ENCODE peak calls at places on chromosomes 13 and 19, in nine cellular contexts. J is AG09309, C is astrocyte, O is omental fat pad, E is A549, R is stomach, M is lower leg skin, H is left ventricle myocardium inferior, L is Peyer's patch. F is an unnamed sample.

GRCh38 chr13:85373322-85373721 is 425.9 kb downstream of the SLITRK6 start:
- DNase-seq in C (no peak), J (no peak), O (no peak), L (no peak), H (no peak), M (no peak), E (no peak), R (no peak), F (no peak)

GRCh38 chr13:112972867-112973576 is 4.0 kb downstream of the MCF2L start:
- DNase-seq in M (no peak), H (peak), L (no peak), E (no peak), R (peak), C (no peak), J (no peak), O (no peak), F (no peak)

GRCh38 chr13:107254392-107254791 is 686.5 kb upstream of the ARGLU1 start:
- DNase-seq in L (no peak), H (no peak), J (no peak), E (no peak), R (no peak), O (no peak), C (no peak), M (no peak), F (no peak)

GRCh38 chr19:41908724-41909464 is 19.4 kb downstream of the ERFL start:
- DNase-seq in O (no peak), C (no peak), H (no peak), J (no peak), M (no peak), E (no peak), L (no peak), R (no peak), F (no peak)

GRCh38 chr19:1513492-1514294 is 874 bp upstream of the ADAMTSL5 start:
- DNase-seq in O (no peak), E (peak), H (peak), R (peak), M (no peak), J (no peak), C (no peak), L (peak), F (peak)

GRCh38 chr13:45807520-45808099 is 43.9 kb downstream of the SIAH3 start:
- DNase-seq in L (peak), M (no peak), O (no peak), J (peak), H (no peak), R (peak), E (peak), C (peak), F (peak)

GRCh38 chr13:42832341-42833153 is 51.2 kb downstream of the FAM216B start:
- DNase-seq in C (peak), O (no peak), H (no peak), L (peak), M (no peak), R (peak), E (no peak), J (peak), F (no peak)

GRCh38 chr13:44854264-44855060 is 134.8 kb downstream of the NUFIP1 start:
- DNase-seq in M (peak), R (peak), L (peak), H (peak), J (no peak), C (no peak), O (no peak), E (no peak), F (no peak)

GRCh38 chr13:50244913-50245574 is 229.8 kb downstream of the KCNRG start:
- DNase-seq in O (no peak), H (no peak), J (peak), E (peak), C (peak), R (peak), M (no peak), L (no peak), F (peak)

GRCh38 chr13:106118050-106118449 is 417.4 kb downstream of the EFNB2 start:
- DNase-seq in O (no peak), H (no peak), C (peak), M (no peak), R (no peak), L (no peak), J (no peak), E (no peak), F (no peak)

GRCh38 chr19:55649579-55650557 is 1.9 kb downstream of the CCDC106 start:
- DNase-seq in R (no peak), L (no peak), E (no peak), C (no peak), J (no peak), H (no peak), M (no peak), O (no peak), F (no peak)

GRCh38 chr19:30783936-30784335 is 411.8 kb downstream of the ZNF536 start:
- DNase-seq in O (no peak), L (no peak), J (no peak), E (no peak), R (no peak), M (no peak), C (no peak), H (no peak), F (no peak)

GRCh38 chr19:6769006-6769637 is 1.9 kb upstream of the SH2D3A start:
- DNase-seq in C (no peak), H (no peak), L (no peak), R (no peak), E (peak), O (no peak), J (no peak), M (no peak), F (no peak)

GRCh38 chr19:14059093-14059480 is 2.8 kb downstream of the PALM3 start:
- DNase-seq in C (no peak), M (peak), R (peak), L (peak), J (no peak), E (no peak), O (no peak), H (no peak), F (no peak)

GRCh38 chr19:12774588-12775555 is at the start of gene HOOK2:
- DNase-seq in C (no peak), R (peak), J (no peak), M (peak), H (no peak), L (peak), O (no peak), E (no peak), F (peak)

GRCh38 chr13:41411536-41411935 is 45.8 kb upstream of the RGCC start:
- DNase-seq in O (no peak), E (peak), M (no peak), J (peak), C (peak), L (no peak), H (no peak), R (no peak), F (peak)

GRCh38 chr19:42436006-42436405 is 6.7 kb downstream of the CXCL17 start:
- DNase-seq in R (no peak), C (no peak), J (no peak), H (no peak), E (no peak), O (no peak), L (no peak), M (no peak), F (no peak)

GRCh38 chr19:2423913-2424685 is 3.3 kb downstream of the TIMM13 start:
- DNase-seq in R (no peak), H (no peak), L (no peak), C (no peak), M (peak), O (no peak), E (no peak), J (no peak), F (no peak)

GRCh38 chr13:73173160-73173905 is 114.5 kb downstream of the KLF5 start:
- DNase-seq in C (no peak), O (no peak), M (no peak), L (no peak), J (no peak), E (no peak), R (no peak), H (no peak), F (no peak)

GRCh38 chr13:113532156-113532806 is 41.8 kb upstream of the DCUN1D2 start:
- DNase-seq in O (no peak), M (peak), E (no peak), L (peak), J (no peak), R (no peak), C (no peak), H (peak), F (no peak)

GRCh38 chr19:44905437-44906160 is at the start of gene APOE:
- DNase-seq in O (no peak), L (no peak), E (no peak), C (no peak), M (no peak), J (no peak), R (no peak), H (no peak), F (no peak)

GRCh38 chr13:85742355-85742754 is 56.9 kb downstream of the SLITRK6 start:
- DNase-seq in H (no peak), E (no peak), J (no peak), O (no peak), C (no peak), L (no peak), M (no peak), R (no peak), F (no peak)

GRCh38 chr13:20360835-20361412 is 128.8 kb upstream of the GJB6 start:
- DNase-seq in H (no peak), C (peak), M (no peak), J (no peak), O (no peak), R (no peak), E (no peak), L (no peak), F (no peak)

GRCh38 chr13:45503658-45504057 is 38.9 kb downstream of the COG3 start:
- DNase-seq in J (no peak), H (no peak), O (no peak), R (no peak), E (no peak), M (no peak), C (no peak), L (no peak), F (no peak)

GRCh38 chr19:23203841-23204344 is 46.3 kb downstream of the ZNF724 start:
- DNase-seq in R (no peak), L (no peak), C (no peak), O (no peak), E (no peak), H (peak), M (no peak), J (no peak), F (no peak)

GRCh38 chr13:42007844-42008243 is 40.6 kb upstream of the DGKH start:
- DNase-seq in O (no peak), R (no peak), E (no peak), H (no peak), M (no peak), J (peak), C (peak), L (no peak), F (no peak)

GRCh38 chr13:106533940-106534843 is 1.3 kb downstream of the EFNB2 start:
- DNase-seq in R (peak), C (peak), E (no peak), H (peak), L (peak), M (peak), O (no peak), J (no peak), F (peak)

GRCh38 chr19:46402725-46403124 is 10.6 kb downstream of the CCDC8 start:
- DNase-seq in C (no peak), L (no peak), O (no peak), M (no peak), H (no peak), E (no peak), R (no peak), J (no peak), F (no peak)

GRCh38 chr19:46404039-46404883 is 9.1 kb downstream of the CCDC8 start:
- DNase-seq in O (no peak), M (no peak), E (peak), L (peak), H (peak), C (peak), J (no peak), R (peak), F (peak)

GRCh38 chr19:46408611-46409039 is 4.7 kb downstream of the CCDC8 start:
- DNase-seq in H (peak), E (no peak), M (no peak), R (peak), L (peak), C (no peak), J (no peak), O (peak), F (no peak)

GRCh38 chr19:46407891-46408426 is 5.4 kb downstream of the CCDC8 start:
- DNase-seq in L (no peak), H (no peak), O (no peak), R (no peak), J (no peak), E (no peak), M (no peak), C (no peak), F (no peak)

GRCh38 chr19:46404884-46405658 is 8.3 kb downstream of the CCDC8 start:
- DNase-seq in L (no peak), E (peak), O (no peak), C (no peak), H (no peak), J (no peak), M (no peak), R (no peak), F (no peak)
- TF ChIP-seq CTCF in L (peak), E (peak), O (no peak), C (no peak), H (peak), J (peak), M (no peak), R (no peak), F (no peak)

DNA sequence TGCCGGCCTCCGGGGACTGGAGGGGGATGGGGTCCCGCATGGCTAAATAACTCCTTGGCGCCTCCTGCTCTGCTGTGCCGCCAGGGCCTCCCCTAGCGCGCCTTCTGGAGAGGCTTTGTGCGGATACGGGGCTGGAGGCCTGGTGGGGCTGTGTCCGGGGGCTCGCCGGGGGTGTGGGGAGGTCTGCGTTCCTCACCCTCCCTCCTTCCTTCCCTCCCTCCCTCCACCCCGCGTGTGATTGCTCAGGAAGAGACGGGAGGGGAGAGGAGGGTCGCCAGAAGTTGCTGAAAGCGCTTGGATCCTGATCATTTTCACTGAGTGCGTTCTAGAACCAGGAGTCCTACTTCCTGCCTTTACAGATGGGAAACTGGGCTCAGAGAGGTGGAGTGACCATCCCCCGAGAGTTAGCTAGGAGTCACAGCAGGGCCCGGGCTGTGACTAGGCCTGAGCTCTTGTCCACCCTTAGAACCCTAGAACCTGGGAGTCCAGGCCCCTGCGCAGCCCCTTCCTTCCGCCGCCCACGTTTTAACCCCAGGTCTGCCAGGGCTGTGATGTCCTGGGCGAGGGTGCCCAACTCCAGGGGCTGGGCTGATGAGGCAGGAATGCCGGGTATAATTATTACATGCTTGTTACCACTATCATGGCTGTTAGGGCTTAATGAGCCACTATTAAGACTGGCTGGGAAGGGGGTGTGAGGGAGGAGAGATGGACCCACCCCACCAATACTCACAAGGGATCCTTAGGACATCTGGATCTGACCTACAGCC is 782 bp upstream of the JUND start:
- DNase-seq in H (no peak), C (peak), J (no peak), R (no peak), E (no peak), L (peak), O (peak), M (peak), F (peak)
- TF ChIP-seq CTCF in H (no peak), C (no peak), J (peak), R (no peak), E (no peak), L (peak), O (no peak), M (no peak), F (no peak)

GRCh38 chr19:35949131-35949530 is 13.0 kb downstream of the LRFN3 start:
- DNase-seq in C (no peak), H (no peak), J (no peak), R (no peak), M (no peak), O (no peak), E (peak), L (no peak), F (no peak)
- TF ChIP-seq CTCF in C (no peak), H (no peak), J (no peak), R (no peak), M (no peak), O (no peak), E (no peak), L (no peak), F (no peak)

GRCh38 chr13:111039735-111040134 is 75.4 kb upstream of the ARHGEF7 start:
- DNase-seq in R (no peak), J (no peak), H (no peak), L (no peak), E (no peak), O (no peak), C (no peak), M (no peak), F (no peak)
- TF ChIP-seq CTCF in R (no peak), J (no peak), H (no peak), L (no peak), E (no peak), O (no peak), C (no peak), M (no peak), F (no peak)

DNA sequence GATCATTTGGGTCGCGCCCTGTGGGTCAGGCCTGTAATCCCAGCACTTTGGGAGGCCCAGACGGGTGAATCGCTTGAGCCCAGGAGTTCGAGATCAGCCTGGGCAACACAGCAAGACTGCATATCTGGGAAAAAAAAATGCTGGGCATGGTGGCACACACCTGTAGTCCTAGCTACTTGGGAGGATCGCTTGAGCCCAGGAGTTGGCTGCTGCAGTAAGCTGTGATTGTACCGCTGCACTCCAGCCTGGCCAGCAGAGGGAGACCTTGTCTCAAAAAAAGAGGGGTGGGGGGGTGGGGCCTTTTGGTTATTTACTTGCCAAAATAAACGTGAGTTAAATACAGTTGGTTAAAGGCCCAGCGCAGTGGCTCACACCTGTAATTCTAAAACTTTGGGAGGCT is 9.8 kb upstream of the ZNF544 start:
- DNase-seq in O (no peak), L (no peak), C (no peak), M (no peak), H (no peak), R (no peak), J (no peak), E (peak), F (no peak)
- TF ChIP-seq CTCF in O (no peak), L (no peak), C (no peak), M (no peak), H (no peak), R (no peak), J (no peak), E (no peak), F (no peak)

GRCh38 chr19:54436031-54436523 is 12.9 kb upstream of the LENG8 start:
- DNase-seq in C (no peak), L (no peak), E (no peak), J (no peak), O (no peak), M (peak), R (no peak), H (no peak), F (no peak)
- TF ChIP-seq CTCF in C (no peak), L (no peak), E (no peak), J (no peak), O (no peak), M (no peak), R (no peak), H (peak), F (no peak)

DNA sequence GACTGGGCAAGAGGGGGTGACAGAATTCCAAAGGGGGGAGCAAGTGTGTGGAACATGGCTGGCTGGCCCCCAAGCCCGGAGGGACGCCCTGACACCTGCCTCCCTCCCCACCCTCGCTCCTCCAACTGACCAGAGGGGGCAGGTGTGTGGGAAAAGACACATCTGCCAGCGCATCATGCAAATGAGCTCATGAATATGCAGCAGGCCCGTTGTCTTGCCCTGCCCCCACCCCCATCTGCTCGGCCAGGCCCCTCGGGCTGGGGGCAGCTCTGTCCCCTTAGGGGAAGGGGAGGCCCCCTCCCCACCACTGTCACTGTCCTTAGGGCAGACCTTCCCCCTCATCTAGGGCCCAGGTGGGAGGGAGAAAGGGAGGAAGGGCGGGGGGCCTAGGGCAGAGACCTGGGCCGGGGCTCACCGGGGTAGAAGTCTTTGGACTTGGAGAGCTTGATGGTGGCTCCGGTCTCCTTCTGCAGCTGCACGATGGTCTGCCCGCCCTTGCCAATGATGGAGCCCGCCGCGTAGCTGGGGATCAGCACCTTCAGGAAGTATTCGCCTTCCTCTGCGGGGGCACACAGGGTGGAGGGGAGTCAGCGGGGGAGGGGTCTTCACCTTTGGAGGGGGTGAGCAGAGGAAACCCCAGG is 12.9 kb downstream of the NOVA2 start:
- DNase-seq in O (no peak), C (no peak), R (no peak), L (no peak), H (no peak), J (no peak), M (no peak), E (no peak), F (peak)
- TF ChIP-seq CTCF in O (no peak), C (no peak), R (no peak), L (no peak), H (no peak), J (no peak), M (no peak), E (no peak), F (no peak)

GRCh38 chr19:29745253-29745652 is 30.2 kb upstream of the C19orf12 start:
- DNase-seq in C (no peak), J (no peak), O (no peak), H (no peak), E (no peak), L (no peak), R (no peak), M (no peak), F (peak)
- TF ChIP-seq CTCF in C (no peak), J (peak), O (no peak), H (peak), E (peak), L (no peak), R (no peak), M (no peak), F (no peak)

DNA sequence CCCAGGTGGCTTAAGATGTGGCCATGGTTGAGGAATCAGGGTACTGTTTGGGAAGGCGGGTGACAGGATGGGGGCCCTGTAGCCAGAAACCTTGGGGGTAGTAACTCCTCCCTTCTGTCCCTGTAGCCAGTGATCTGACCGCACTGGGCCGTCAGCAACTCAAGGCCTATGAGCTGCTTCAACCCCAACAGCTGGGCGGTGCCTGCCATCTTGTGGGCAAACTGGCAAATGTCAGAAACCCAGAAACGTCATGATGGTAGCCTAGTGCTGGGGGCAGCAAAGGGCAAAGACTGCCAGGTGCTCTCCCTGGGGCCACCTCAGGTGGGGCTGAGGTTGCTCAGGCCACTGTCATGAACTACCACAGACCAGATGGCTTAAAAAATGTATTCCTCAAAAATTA is 3.5 kb downstream of the COPE start:
- DNase-seq in O (no peak), L (peak), J (no peak), R (peak), E (peak), H (no peak), C (no peak), M (no peak), F (peak)
- TF ChIP-seq CTCF in O (no peak), L (peak), J (peak), R (no peak), E (peak), H (peak), C (peak), M (no peak), F (no peak)

GRCh38 chr13:36480726-36481485 is 48.6 kb downstream of the CCNA1 start:
- DNase-seq in M (no peak), O (no peak), L (no peak), E (no peak), J (no peak), C (no peak), H (no peak), R (no peak), F (no peak)

GRCh38 chr13:36476661-36477060 is 44.4 kb downstream of the CCNA1 start:
- DNase-seq in E (no peak), L (no peak), R (no peak), O (no peak), J (no peak), M (no peak), H (no peak), C (peak), F (no peak)

GRCh38 chr13:36475468-36475867 is 43.2 kb downstream of the CCNA1 start:
- DNase-seq in C (no peak), J (no peak), O (no peak), H (no peak), M (no peak), E (peak), L (no peak), R (no peak), F (peak)
- TF ChIP-seq CTCF in C (peak), J (no peak), O (no peak), H (no peak), M (no peak), E (no peak), L (no peak), R (no peak), F (no peak)